ENCODE peak calls at places on chromosomes 13 and 19, in seven cellular contexts. P is NCI-H2029; E is cardiac muscle cell; B is activated naive CD4-positive, alpha-beta T cell treated with anti-CD3 and anti-CD28 coated beads for 36 hours; W is spleen; A is uterus; H is endodermal cell. Z is an unnamed sample.

GRCh38 chr13:77544365-77544764 is 8.9 kb downstream of the SCEL start:
- DNase-seq in P (peak; percentile 14), E (peak; percentile 85), B (no peak), W (no peak), A (peak; percentile 42), H (no peak), Z (no peak)

GRCh38 chr19:677201-677600 is 1.0 kb downstream of the FSTL3 start:
- DNase-seq in P (no peak), E (peak; percentile 87), B (no peak), W (no peak), A (peak; percentile 86), H (peak; percentile 52), Z (peak; percentile 44)

GRCh38 chr19:7831452-7831851 is 1.4 kb downstream of the EVI5L start:
- DNase-seq in P (no peak), E (peak; percentile 43), B (no peak), W (no peak), A (no peak), H (peak; percentile 86), Z (no peak)

GRCh38 chr13:51136276-51136980 is 25.4 kb upstream of the C13orf42 start:
- DNase-seq in P (no peak), E (peak; percentile 6), B (no peak), W (no peak), A (no peak), H (peak; percentile 34), Z (no peak)

GRCh38 chr19:30512748-30513389 is 140.7 kb downstream of the ZNF536 start:
- DNase-seq in P (no peak), E (no peak), B (no peak), W (no peak), A (no peak), H (no peak), Z (no peak)

GRCh38 chr13:105991622-105992254 is 543.7 kb downstream of the EFNB2 start:
- DNase-seq in P (no peak), E (peak; percentile 82), B (no peak), W (no peak), A (no peak), H (no peak), Z (no peak)

GRCh38 chr19:53977429-53977990 is 13.9 kb upstream of the CACNG6 start:
- DNase-seq in P (peak; percentile 11), E (peak; percentile 94), B (peak; percentile 76), W (no peak), A (peak; percentile 68), H (peak; percentile 93), Z (peak; percentile 37)

GRCh38 chr13:28423010-28423409 is 71.9 kb downstream of the FLT1 start:
- DNase-seq in P (no peak), E (no peak), B (peak; percentile 8), W (peak; percentile 91), A (no peak), H (no peak), Z (no peak)

GRCh38 chr13:44219808-44220544 is 153.6 kb upstream of the SERP2 start:
- DNase-seq in P (no peak), E (peak; percentile 58), B (no peak), W (no peak), A (no peak), H (no peak), Z (no peak)

GRCh38 chr19:53849237-53849676 is 18.4 kb upstream of the MYADM start:
- DNase-seq in P (no peak), E (peak; percentile 95), B (no peak), W (no peak), A (no peak), H (no peak), Z (no peak)

GRCh38 chr13:80131204-80131603 is 209.7 kb downstream of the SPRY2 start:
- DNase-seq in P (peak; percentile 20), E (peak; percentile 82), B (no peak), W (no peak), A (peak; percentile 37), H (peak; percentile 77), Z (no peak)

GRCh38 chr19:48418317-48419064 is 25.0 kb downstream of the GRIN2D start:
- DNase-seq in P (no peak), E (peak; percentile 19), B (no peak), W (no peak), A (no peak), H (peak; percentile 58), Z (no peak)

Z was measured in AG09319.